ENCODE peak calls at places on chromosomes 13 and 19, in six cellular contexts. N, G, A, Z, X and E are unnamed samples. For H3K36me3 and H3K9me3, the result is how much of the 10 kb centered on the place peaks cover.

GRCh38 chr19:1874554-1875185 is 10.6 kb downstream of the ABHD17A start:
- DNase-seq in N (no peak), G (no peak), A (no peak), Z (no peak), X (no peak), E (no peak)

GRCh38 chr13:27673911-27674310 is 52.2 kb downstream of the POLR1D start:
- DNase-seq in N (no peak), G (peak), A (no peak), Z (no peak), X (no peak), E (no peak)

GRCh38 chr19:39144487-39145071 is 19.0 kb downstream of the PAK4 start:
- DNase-seq in N (no peak), G (no peak), A (peak), Z (peak), X (peak), E (no peak)

GRCh38 chr13:35055705-35056104 is 113.6 kb downstream of the NBEA start:
- DNase-seq in N (no peak), G (no peak), A (no peak), Z (no peak), X (no peak), E (no peak)

GRCh38 chr19:58559275-58560006 is 1.0 kb upstream of the UBE2M start:
- DNase-seq in N (peak), G (peak), A (peak), Z (peak), X (peak), E (peak)

GRCh38 chr19:17337675-17338439 is 504 bp downstream of the GTPBP3 start:
- DNase-seq in N (no peak), G (no peak), A (peak), Z (no peak), X (no peak), E (no peak)

GRCh38 chr13:41696163-41697003 is 239.0 kb downstream of the RGCC start:
- DNase-seq in N (no peak), G (no peak), A (no peak), Z (no peak), X (peak), E (no peak)

GRCh38 chr19:46970815-46971214 is 48.8 kb upstream of the NPAS1 start:
- DNase-seq in N (peak), G (peak), A (no peak), Z (no peak), X (no peak), E (no peak)

GRCh38 chr13:110575322-110576069 is 14.0 kb upstream of the RAB20 start:
- DNase-seq in N (peak), G (peak), A (peak), Z (no peak), X (peak), E (no peak)

GRCh38 chr19:34327851-34328250 is 37.1 kb upstream of the GPI start:
- DNase-seq in N (peak), G (peak), A (no peak), Z (no peak), X (no peak), E (no peak)

GRCh38 chr13:103852036-103852435 is 785.8 kb upstream of the SLC10A2 start:
- DNase-seq in N (no peak), G (no peak), A (no peak), Z (no peak), X (no peak), E (no peak)

GRCh38 chr13:114111577-114111976 is 20.8 kb downstream of the RASA3 start:
- DNase-seq in N (no peak), G (no peak), A (no peak), Z (no peak), X (peak), E (peak)
- TF ChIP-seq CTCF in N (no peak), G (no peak), A (no peak), Z (no peak), X (no peak), E (no peak)

GRCh38 chr19:11044436-11044835 is 44.8 kb upstream of the LDLR start:
- DNase-seq in N (no peak), G (no peak), A (no peak), Z (no peak), X (no peak), E (no peak)
- H3K36me3 ChIP-seq in N (half or more), G (half or more), A (under half), Z (under half), X (half or more), E (half or more)

DNA sequence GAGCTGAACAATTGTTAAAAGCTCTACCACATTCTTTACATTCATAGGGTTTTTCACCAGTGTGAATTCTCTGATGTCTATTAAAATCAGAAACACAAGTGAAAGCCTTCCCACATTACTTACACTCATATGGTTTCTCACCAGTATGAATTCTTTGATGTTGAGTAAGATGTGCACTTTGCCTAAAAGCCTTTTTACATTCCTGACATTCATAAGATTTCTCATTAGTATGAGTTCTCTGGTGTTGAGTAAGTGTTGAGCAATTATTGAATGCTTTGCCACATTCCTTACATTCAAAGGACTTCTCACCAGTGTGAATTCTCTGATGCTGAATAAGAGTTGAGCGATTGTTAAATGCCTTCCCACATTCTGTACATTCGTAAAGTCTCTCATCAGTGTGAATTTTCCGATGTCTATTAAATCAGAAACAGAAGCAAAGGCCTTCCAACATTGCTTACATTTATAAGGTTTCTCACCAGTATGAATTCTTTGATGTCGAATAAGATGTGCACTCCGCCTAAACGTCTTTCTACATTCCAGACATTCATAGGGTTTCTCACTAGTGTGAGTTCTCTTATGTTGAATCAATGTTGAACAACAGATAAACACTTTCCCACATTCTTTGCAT is 14.2 kb upstream of the ZFP30 start:
- DNase-seq in N (no peak), G (no peak), A (no peak), Z (no peak), X (no peak), E (no peak)
- H3K9me3 ChIP-seq in N (half or more), G (half or more), A (under half), Z (half or more), X (half or more), E (half or more)

DNA sequence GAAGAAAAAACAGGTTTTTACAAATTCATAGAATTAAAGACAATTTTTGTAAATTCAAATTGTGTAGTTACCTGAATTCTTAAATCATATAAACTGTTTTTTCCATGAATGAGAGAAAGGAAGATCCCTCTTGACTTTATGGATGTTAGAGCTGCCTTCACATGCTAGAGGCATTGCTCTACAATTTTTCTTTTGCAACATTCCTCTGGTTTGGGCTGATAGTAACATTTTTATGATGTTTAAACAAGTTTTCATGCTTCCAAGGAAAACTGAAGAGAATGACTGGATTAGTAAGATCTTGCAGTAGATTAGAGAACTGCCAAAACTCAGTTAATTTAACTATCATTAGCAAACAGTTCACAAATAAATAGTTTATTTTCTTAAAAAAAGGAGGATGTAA is 250.6 kb downstream of the GPC6 start:
- DNase-seq in N (no peak), G (no peak), A (no peak), Z (no peak), X (no peak), E (no peak)
- TF ChIP-seq CTCF in N (no peak), G (no peak), A (no peak), Z (no peak), X (no peak), E (no peak)

GRCh38 chr19:52066258-52066866 is 17.7 kb upstream of the ZNF432 start:
- DNase-seq in N (no peak), G (no peak), A (no peak), Z (no peak), X (no peak), E (no peak)
- H3K36me3 ChIP-seq in N (half or more), G (half or more), A (under half), Z (under half), X (half or more), E (half or more)

GRCh38 chr19:24141612-24142011 is 54.6 kb downstream of the ZNF254 start:
- DNase-seq in N (no peak), G (no peak), A (no peak), Z (no peak), X (no peak), E (no peak)
- H3K9me3 ChIP-seq in N (half or more), G (under half), A (under half), Z (half or more), X (half or more), E (half or more)